ENCODE peak calls at places on chromosome 2, in nine cellular contexts. One of them, this sample, is unnamed.

GRCh38 chr2:216991563-216991962 is 131.7 kb upstream of the TNP1 start:
- DNase-seq in breast epithelium: no peak
- DNase-seq in upper lobe of left lung: no peak
- DNase-seq in HCT116: no peak
- DNase-seq in sigmoid colon: peak
- DNase-seq in SK-N-SH: peak
- DNase-seq in suprapubic skin: no peak
- DNase-seq in Panc1: no peak
- DNase-seq in spleen: no peak
- DNase-seq in this sample: peak

GRCh38 chr2:21820271-21820670 is 696.5 kb downstream of the TDRD15 start:
- DNase-seq in upper lobe of left lung: no peak
- DNase-seq in spleen: no peak
- DNase-seq in HCT116: no peak
- DNase-seq in sigmoid colon: no peak
- DNase-seq in breast epithelium: no peak
- DNase-seq in Panc1: no peak
- DNase-seq in suprapubic skin: no peak
- DNase-seq in SK-N-SH: no peak
- DNase-seq in this sample: no peak

GRCh38 chr2:86337235-86338099 is at the start of gene REEP1:
- DNase-seq in Panc1: no peak
- DNase-seq in breast epithelium: no peak
- DNase-seq in SK-N-SH: peak
- DNase-seq in upper lobe of left lung: peak
- DNase-seq in spleen: no peak
- DNase-seq in sigmoid colon: peak
- DNase-seq in suprapubic skin: no peak
- DNase-seq in HCT116: no peak
- DNase-seq in this sample: no peak

GRCh38 chr2:230899287-230899686 is 25.8 kb downstream of the GPR55 start:
- DNase-seq in upper lobe of left lung: no peak
- DNase-seq in SK-N-SH: peak
- DNase-seq in sigmoid colon: peak
- DNase-seq in Panc1: no peak
- DNase-seq in HCT116: no peak
- DNase-seq in spleen: peak
- DNase-seq in breast epithelium: peak
- DNase-seq in suprapubic skin: no peak
- DNase-seq in this sample: no peak

GRCh38 chr2:54757496-54757895 is 34.0 kb downstream of the EML6 start:
- DNase-seq in Panc1: no peak
- DNase-seq in HCT116: no peak
- DNase-seq in SK-N-SH: no peak
- DNase-seq in breast epithelium: no peak
- DNase-seq in suprapubic skin: no peak
- DNase-seq in upper lobe of left lung: no peak
- DNase-seq in spleen: no peak
- DNase-seq in sigmoid colon: no peak
- DNase-seq in this sample: no peak

GRCh38 chr2:226661789-226662545 is 137.7 kb downstream of the IRS1 start:
- DNase-seq in Panc1: peak
- DNase-seq in HCT116: peak
- DNase-seq in upper lobe of left lung: no peak
- DNase-seq in breast epithelium: no peak
- DNase-seq in sigmoid colon: peak
- DNase-seq in spleen: no peak
- DNase-seq in SK-N-SH: no peak
- DNase-seq in suprapubic skin: no peak
- DNase-seq in this sample: no peak

GRCh38 chr2:62112192-62112591 is 83.7 kb upstream of the B3GNT2 start:
- DNase-seq in upper lobe of left lung: no peak
- DNase-seq in suprapubic skin: no peak
- DNase-seq in spleen: no peak
- DNase-seq in Panc1: no peak
- DNase-seq in SK-N-SH: no peak
- DNase-seq in breast epithelium: no peak
- DNase-seq in HCT116: no peak
- DNase-seq in sigmoid colon: no peak
- DNase-seq in this sample: no peak

GRCh38 chr2:190653931-190654330 is 5.0 kb downstream of the NAB1 start:
- DNase-seq in suprapubic skin: no peak
- DNase-seq in Panc1: no peak
- DNase-seq in HCT116: no peak
- DNase-seq in breast epithelium: no peak
- DNase-seq in sigmoid colon: no peak
- DNase-seq in spleen: no peak
- DNase-seq in SK-N-SH: no peak
- DNase-seq in upper lobe of left lung: no peak
- DNase-seq in this sample: no peak

GRCh38 chr2:163077241-163077640 is 238.7 kb upstream of the KCNH7 start:
- DNase-seq in breast epithelium: no peak
- DNase-seq in suprapubic skin: no peak
- DNase-seq in upper lobe of left lung: no peak
- DNase-seq in spleen: no peak
- DNase-seq in sigmoid colon: no peak
- DNase-seq in HCT116: no peak
- DNase-seq in SK-N-SH: no peak
- DNase-seq in Panc1: no peak
- DNase-seq in this sample: no peak

GRCh38 chr2:8457092-8457481 is 224.8 kb upstream of the ID2 start:
- DNase-seq in sigmoid colon: peak
- DNase-seq in suprapubic skin: no peak
- DNase-seq in upper lobe of left lung: peak
- DNase-seq in HCT116: no peak
- DNase-seq in breast epithelium: no peak
- DNase-seq in Panc1: no peak
- DNase-seq in SK-N-SH: peak
- DNase-seq in spleen: peak
- DNase-seq in this sample: no peak
- H3K4me3 ChIP-seq in sigmoid colon: peak
- H3K4me3 ChIP-seq in suprapubic skin: peak
- H3K4me3 ChIP-seq in upper lobe of left lung: peak
- H3K4me3 ChIP-seq in HCT116: no peak
- H3K4me3 ChIP-seq in breast epithelium: no peak
- H3K4me3 ChIP-seq in Panc1: no peak
- H3K4me3 ChIP-seq in SK-N-SH: no peak
- H3K4me3 ChIP-seq in spleen: no peak
- H3K4me3 ChIP-seq in this sample: no peak

DNA sequence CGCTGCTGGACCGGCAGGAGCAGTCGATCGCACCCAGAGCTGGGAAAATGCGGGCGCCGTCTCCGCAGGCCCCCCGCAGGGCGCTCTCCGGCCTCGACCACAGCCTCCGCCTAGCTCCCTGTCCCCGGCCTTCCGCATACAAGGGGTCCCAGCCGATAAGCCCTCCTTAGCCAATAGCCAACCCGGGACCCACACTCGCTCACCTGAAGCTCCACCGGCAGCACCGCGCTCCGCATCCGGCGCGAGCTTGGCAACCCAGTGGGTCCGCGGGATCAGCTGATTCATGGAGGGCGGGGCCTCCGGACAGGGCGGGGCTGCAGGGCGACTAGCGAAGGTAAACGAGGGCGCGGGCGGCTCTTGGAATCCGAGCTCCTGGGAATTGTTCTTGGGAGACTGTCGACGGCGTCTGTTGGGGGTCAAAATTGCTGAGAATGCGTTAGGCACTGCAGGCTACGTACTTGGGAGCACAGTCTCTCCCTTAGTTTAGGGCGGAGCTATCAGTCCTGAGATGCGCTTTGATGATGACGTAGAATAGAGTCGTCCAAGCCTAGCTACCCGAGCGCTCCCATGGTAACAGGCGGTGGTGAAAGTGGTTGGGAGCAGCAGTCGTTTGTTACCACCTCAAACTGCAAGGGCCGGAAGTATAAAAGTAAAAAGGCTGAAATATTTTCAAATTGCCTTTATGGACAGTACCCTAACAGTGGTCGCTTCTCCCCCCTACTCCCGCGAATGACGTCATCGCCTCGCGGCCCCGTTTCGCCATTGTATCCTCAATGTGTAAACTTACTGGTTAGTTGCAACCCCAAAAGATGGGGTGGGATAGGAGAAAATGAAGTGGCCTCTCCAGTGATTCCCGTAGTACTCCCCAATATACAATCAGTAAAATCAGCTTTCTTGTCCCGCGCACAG is at the start of gene ALS2:
- DNase-seq in Panc1: peak
- DNase-seq in spleen: peak
- DNase-seq in HCT116: peak
- DNase-seq in sigmoid colon: peak
- DNase-seq in suprapubic skin: peak
- DNase-seq in breast epithelium: peak
- DNase-seq in SK-N-SH: peak
- DNase-seq in upper lobe of left lung: peak
- DNase-seq in this sample: peak
- TF ChIP-seq POLR2AphosphoS5 in Panc1: peak
- TF ChIP-seq POLR2AphosphoS5 in spleen: peak
- TF ChIP-seq POLR2AphosphoS5 in HCT116: peak
- TF ChIP-seq POLR2AphosphoS5 in sigmoid colon: peak
- TF ChIP-seq POLR2AphosphoS5 in suprapubic skin: no peak
- TF ChIP-seq POLR2AphosphoS5 in breast epithelium: peak
- TF ChIP-seq POLR2AphosphoS5 in SK-N-SH: peak
- TF ChIP-seq POLR2AphosphoS5 in upper lobe of left lung: peak
- TF ChIP-seq POLR2AphosphoS5 in this sample: peak

GRCh38 chr2:47041065-47041464 is 114.0 kb downstream of the STPG4 start:
- DNase-seq in SK-N-SH: peak
- DNase-seq in spleen: no peak
- DNase-seq in HCT116: no peak
- DNase-seq in Panc1: no peak
- DNase-seq in breast epithelium: no peak
- DNase-seq in upper lobe of left lung: no peak
- DNase-seq in sigmoid colon: peak
- DNase-seq in suprapubic skin: no peak
- DNase-seq in this sample: no peak

GRCh38 chr2:47041891-47042684 is 113.0 kb downstream of the STPG4 start:
- DNase-seq in upper lobe of left lung: no peak
- DNase-seq in spleen: no peak
- DNase-seq in sigmoid colon: no peak
- DNase-seq in Panc1: no peak
- DNase-seq in SK-N-SH: no peak
- DNase-seq in HCT116: no peak
- DNase-seq in breast epithelium: no peak
- DNase-seq in suprapubic skin: no peak
- DNase-seq in this sample: no peak

GRCh38 chr2:47043891-47044239 is 111.2 kb downstream of the STPG4 start:
- DNase-seq in sigmoid colon: no peak
- DNase-seq in SK-N-SH: no peak
- DNase-seq in breast epithelium: no peak
- DNase-seq in spleen: no peak
- DNase-seq in suprapubic skin: no peak
- DNase-seq in Panc1: no peak
- DNase-seq in HCT116: no peak
- DNase-seq in upper lobe of left lung: no peak
- DNase-seq in this sample: no peak

GRCh38 chr2:47040662-47041061 is 114.4 kb downstream of the STPG4 start:
- DNase-seq in Panc1: no peak
- DNase-seq in suprapubic skin: no peak
- DNase-seq in spleen: no peak
- DNase-seq in SK-N-SH: no peak
- DNase-seq in breast epithelium: no peak
- DNase-seq in HCT116: no peak
- DNase-seq in upper lobe of left lung: no peak
- DNase-seq in sigmoid colon: no peak
- DNase-seq in this sample: no peak

GRCh38 chr2:47043142-47043890 is 111.8 kb downstream of the STPG4 start:
- DNase-seq in sigmoid colon: peak
- DNase-seq in HCT116: peak
- DNase-seq in Panc1: peak
- DNase-seq in upper lobe of left lung: no peak
- DNase-seq in suprapubic skin: no peak
- DNase-seq in breast epithelium: no peak
- DNase-seq in spleen: peak
- DNase-seq in SK-N-SH: peak
- DNase-seq in this sample: no peak
- TF ChIP-seq CTCF in sigmoid colon: no peak
- TF ChIP-seq CTCF in HCT116: no peak
- TF ChIP-seq CTCF in Panc1: no peak
- TF ChIP-seq CTCF in upper lobe of left lung: no peak
- TF ChIP-seq CTCF in suprapubic skin: no peak
- TF ChIP-seq CTCF in breast epithelium: no peak
- TF ChIP-seq CTCF in spleen: no peak
- TF ChIP-seq CTCF in SK-N-SH: peak
- TF ChIP-seq CTCF in this sample: no peak

DNA sequence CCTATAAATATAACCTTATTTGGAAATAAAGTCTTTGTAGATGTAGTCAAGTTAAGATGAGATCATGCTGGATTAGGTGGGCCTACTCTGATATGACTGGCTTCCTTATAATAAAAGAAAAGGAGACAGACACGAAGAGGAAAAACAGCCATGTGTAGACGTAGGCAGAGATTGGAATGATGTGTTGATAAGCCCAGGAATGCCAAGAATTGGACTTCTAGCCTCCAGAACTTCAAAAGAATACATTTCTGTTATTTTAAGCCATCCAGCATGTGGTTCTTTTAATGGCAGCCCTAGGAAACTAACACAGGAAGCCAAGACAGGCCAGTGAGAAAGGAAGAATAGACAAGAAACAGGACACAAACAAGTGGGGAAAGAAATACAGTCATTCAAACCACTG is 68.6 kb downstream of the NYAP2 start:
- DNase-seq in upper lobe of left lung: no peak
- DNase-seq in Panc1: no peak
- DNase-seq in breast epithelium: no peak
- DNase-seq in suprapubic skin: no peak
- DNase-seq in spleen: no peak
- DNase-seq in SK-N-SH: no peak
- DNase-seq in HCT116: no peak
- DNase-seq in sigmoid colon: no peak
- DNase-seq in this sample: no peak
- H3K4me3 ChIP-seq in upper lobe of left lung: no peak
- H3K4me3 ChIP-seq in Panc1: no peak
- H3K4me3 ChIP-seq in breast epithelium: no peak
- H3K4me3 ChIP-seq in suprapubic skin: no peak
- H3K4me3 ChIP-seq in spleen: no peak
- H3K4me3 ChIP-seq in SK-N-SH: no peak
- H3K4me3 ChIP-seq in HCT116: no peak
- H3K4me3 ChIP-seq in sigmoid colon: no peak
- H3K4me3 ChIP-seq in this sample: no peak

This sample was measured in esophagus muscularis mucosa.